ENCODE peak calls at places on chromosomes 13 and 19, in nine cellular contexts. N is activated CD8-positive, alpha-beta memory T cell treated with anti-CD3 and anti-CD28 coated beads for 4 hours; I is fibroblast of pulmonary artery; X is mesendoderm; U is lower leg skin; S is stimulated activated CD8-positive, alpha-beta memory T cell treated with anti-CD3 and anti-CD28 coated beads, Interleukin-4, amount 100 ng/mL, for 48 hours; J is thoracic aorta; W is tibial artery; Y is AG08396. M is an unnamed sample.

GRCh38 chr13:66154981-66155380 is 1075.2 kb downstream of the PCDH9 start:
- DNase-seq in J (no peak), W (no peak), N (no peak), U (no peak), X (no peak), S (no peak), Y (no peak), I (peak), M (no peak)

GRCh38 chr13:112748947-112749346 is 59.1 kb downstream of the ATP11A start:
- DNase-seq in W (no peak), Y (peak), S (no peak), X (no peak), N (no peak), J (no peak), I (no peak), U (peak), M (no peak)

GRCh38 chr19:3849092-3849491 is 19.7 kb downstream of the ZFR2 start:
- DNase-seq in U (no peak), Y (no peak), J (no peak), W (no peak), I (peak), S (peak), X (peak), N (peak), M (peak)

GRCh38 chr19:1468274-1469199 is 10.5 kb downstream of the C19orf25 start:
- DNase-seq in S (peak), U (no peak), W (no peak), J (no peak), X (no peak), I (peak), N (no peak), Y (peak), M (no peak)

GRCh38 chr19:6481541-6482342 is at the start of gene DENND1C:
- DNase-seq in J (no peak), S (peak), Y (peak), W (no peak), U (no peak), N (no peak), X (peak), I (no peak), M (no peak)

GRCh38 chr13:24215732-24216131 is 55.2 kb downstream of the SPATA13 start:
- DNase-seq in I (peak), J (no peak), X (peak), N (no peak), S (no peak), W (no peak), Y (peak), U (no peak), M (no peak)

GRCh38 chr19:7928334-7928706 is 2.4 kb upstream of the CTXN1 start:
- DNase-seq in I (no peak), W (peak), X (no peak), J (no peak), Y (no peak), N (no peak), S (no peak), U (no peak), M (no peak)

GRCh38 chr13:52411629-52412028 is 5.7 kb upstream of the THSD1 start:
- DNase-seq in X (no peak), W (no peak), I (peak), S (no peak), N (no peak), Y (peak), J (no peak), U (no peak), M (peak)

GRCh38 chr19:45439569-45440258 is 16.0 kb upstream of the ERCC1 start:
- DNase-seq in U (peak), Y (peak), J (peak), X (peak), S (peak), W (peak), I (peak), N (peak), M (peak)

GRCh38 chr19:36041831-36042230 is 9.2 kb upstream of the CLIP3 start:
- DNase-seq in W (no peak), S (no peak), I (peak), X (peak), Y (peak), N (no peak), U (no peak), J (no peak), M (peak)

GRCh38 chr13:66803013-66803739 is 427.0 kb downstream of the PCDH9 start:
- DNase-seq in U (no peak), W (no peak), I (no peak), S (no peak), X (no peak), Y (no peak), J (no peak), N (no peak), M (no peak)

GRCh38 chr19:48650974-48651681 is 5.1 kb upstream of the CA11 start:
- DNase-seq in J (no peak), N (no peak), W (no peak), X (no peak), U (no peak), I (no peak), S (no peak), Y (no peak), M (no peak)

GRCh38 chr13:66673401-66673800 is 556.7 kb downstream of the PCDH9 start:
- DNase-seq in U (no peak), N (no peak), Y (peak), X (no peak), S (no peak), W (no peak), I (peak), J (no peak), M (no peak)

GRCh38 chr13:113897161-113897560 is 33.3 kb upstream of the GAS6 start:
- DNase-seq in I (peak), Y (peak), U (no peak), N (no peak), J (no peak), W (no peak), S (peak), X (peak), M (peak)

GRCh38 chr19:2032296-2032941 is 16.9 kb upstream of the BTBD2 start:
- DNase-seq in U (peak), X (no peak), N (no peak), I (peak), S (peak), W (peak), J (peak), Y (peak), M (peak)

GRCh38 chr19:13002389-13002898 is 7.2 kb downstream of the NFIX start:
- DNase-seq in J (no peak), X (no peak), N (no peak), S (no peak), Y (no peak), I (no peak), U (no peak), W (peak), M (no peak)

GRCh38 chr19:4342421-4343055 is 824 bp upstream of the MPND start:
- DNase-seq in Y (peak), N (peak), U (peak), X (peak), S (peak), J (peak), W (peak), I (peak), M (peak)

GRCh38 chr19:44905437-44906160 is at the start of gene APOE:
- DNase-seq in S (no peak), X (peak), U (no peak), N (no peak), J (no peak), I (peak), W (no peak), Y (no peak), M (no peak)

GRCh38 chr19:3250675-3251074 is 26.2 kb downstream of the CELF5 start:
- DNase-seq in W (no peak), I (peak), S (peak), U (no peak), J (no peak), N (no peak), Y (peak), X (peak), M (peak)

GRCh38 chr13:94967183-94968039 is 255.1 kb upstream of the SOX21 start:
- DNase-seq in J (no peak), W (no peak), Y (peak), X (peak), U (no peak), N (no peak), S (peak), I (peak), M (no peak)

GRCh38 chr19:3966051-3967017 is 4.6 kb downstream of the DAPK3 start:
- DNase-seq in J (no peak), X (no peak), W (no peak), U (no peak), I (no peak), Y (no peak), S (no peak), N (no peak), M (no peak)

GRCh38 chr19:19540707-19541515 is 2.8 kb downstream of the CILP2 start:
- DNase-seq in U (no peak), Y (peak), W (no peak), S (peak), I (peak), N (peak), X (peak), J (no peak), M (peak)

GRCh38 chr13:50845211-50845610 is 1.7 kb upstream of the DLEU7 start:
- DNase-seq in X (no peak), S (no peak), N (no peak), I (no peak), U (no peak), J (no peak), W (no peak), Y (no peak), M (no peak)

GRCh38 chr19:41916033-41916424 is 12.2 kb downstream of the ERFL start:
- DNase-seq in J (no peak), U (no peak), Y (no peak), S (no peak), W (no peak), N (no peak), I (no peak), X (no peak), M (no peak)

GRCh38 chr19:11138659-11139526 is 16.7 kb downstream of the SPC24 start:
- DNase-seq in N (no peak), U (peak), X (peak), Y (peak), S (no peak), J (peak), W (peak), I (peak), M (peak)

GRCh38 chr13:93227280-93227905 is 786 bp downstream of the GPC6 start:
- DNase-seq in X (peak), S (no peak), N (no peak), U (no peak), W (peak), Y (peak), I (peak), J (no peak), M (no peak)

GRCh38 chr13:45817833-45818232 is 33.7 kb downstream of the SIAH3 start:
- DNase-seq in X (peak), W (no peak), N (no peak), Y (no peak), U (no peak), S (no peak), J (no peak), I (peak), M (no peak)

GRCh38 chr13:43977911-43978310 is 98.2 kb downstream of the LACC1 start:
- DNase-seq in I (no peak), J (no peak), W (no peak), X (no peak), Y (no peak), U (no peak), N (no peak), S (no peak), M (no peak)

GRCh38 chr19:48044561-48044960 is 682 bp upstream of the CABP5 start:
- DNase-seq in Y (no peak), S (no peak), N (no peak), X (no peak), I (no peak), U (no peak), W (no peak), J (no peak), M (no peak)

GRCh38 chr13:97600438-97601080 is 166.6 kb downstream of the RAP2A start:
- DNase-seq in J (no peak), N (no peak), S (no peak), I (peak), U (no peak), Y (no peak), W (no peak), X (no peak), M (peak)

GRCh38 chr19:12623361-12624031 is 12.8 kb downstream of the ZNF791 start:
- DNase-seq in U (no peak), W (no peak), Y (no peak), X (no peak), J (no peak), S (no peak), I (no peak), N (no peak), M (no peak)

GRCh38 chr19:34471906-34472305 is 9.7 kb upstream of the WTIP start:
- DNase-seq in J (no peak), U (peak), Y (no peak), W (no peak), S (no peak), X (no peak), N (no peak), I (no peak), M (no peak)

M was measured in RWPE1.